ENCODE peak calls at places on chromosomes 12 and 14, in nine cellular contexts. X is endothelial cell; S is ovary; W is stomach; H is CD4-positive, alpha-beta T cell; O is glutamatergic neuron; F is IMR-90; M is progenitor cell of endocrine pancreas; P is lower leg skin. J is an unnamed sample.

GRCh38 chr12:8680533-8680932 is 17.3 kb upstream of the RIMKLB start:
- DNase-seq in P (no peak), W (no peak), X (no peak), H (no peak), F (no peak), M (no peak), O (no peak), S (no peak), J (no peak)

GRCh38 chr12:100566887-100567637 is 6.4 kb upstream of the GAS2L3 start:
- DNase-seq in P (peak; percentile 41), S (no peak), F (peak; percentile 34), O (no peak), X (no peak), M (no peak), W (no peak), H (no peak), J (no peak)

GRCh38 chr14:58865520-58866281 is 227.9 kb downstream of the DACT1 start:
- DNase-seq in P (no peak), S (no peak), W (no peak), X (no peak), H (no peak), M (no peak), O (no peak), F (peak; percentile 78), J (no peak)

GRCh38 chr12:79046021-79046420 is 181.4 kb downstream of the SYT1 start:
- DNase-seq in S (no peak), X (no peak), F (no peak), O (no peak), H (no peak), W (no peak), M (no peak), P (no peak), J (no peak)

GRCh38 chr12:6635856-6636521 is at the start of gene LPAR5:
- DNase-seq in H (no peak), M (no peak), O (no peak), X (no peak), F (no peak), W (peak; percentile 78), P (peak; percentile 75), S (no peak), J (peak; percentile 70)

GRCh38 chr12:3106564-3106963 is 29.4 kb downstream of the TSPAN9 start:
- DNase-seq in H (no peak), S (no peak), P (no peak), X (no peak), M (no peak), F (no peak), O (no peak), W (no peak), J (no peak)

GRCh38 chr12:130049666-130050065 is 112.6 kb upstream of the FZD10 start:
- DNase-seq in F (no peak), O (no peak), M (no peak), W (no peak), X (no peak), H (no peak), P (no peak), S (no peak), J (no peak)

GRCh38 chr14:61211476-61212262 is 69.5 kb downstream of the TMEM30B start:
- DNase-seq in P (no peak), O (peak; percentile 31), X (no peak), S (no peak), H (no peak), F (no peak), M (no peak), W (no peak), J (no peak)

GRCh38 chr12:89756638-89757321 is 48.1 kb upstream of the ATP2B1 start:
- DNase-seq in S (no peak), F (peak; percentile 99), M (no peak), P (peak; percentile 50), W (no peak), H (no peak), X (no peak), O (no peak), J (peak; percentile 46)

GRCh38 chr14:68884031-68885030 is 91.5 kb upstream of the ZFP36L1 start:
- DNase-seq in S (peak; percentile 65), W (no peak), P (no peak), H (no peak), O (no peak), F (peak; percentile 96), M (no peak), X (no peak), J (no peak)

GRCh38 chr12:124917841-124918621 is 3.6 kb upstream of the UBC start:
- DNase-seq in H (no peak), F (peak; percentile 21), O (no peak), S (no peak), X (no peak), P (no peak), M (no peak), W (no peak), J (peak; percentile 63)

GRCh38 chr14:51823706-51824105 is 36.7 kb upstream of the GNG2 start:
- DNase-seq in S (no peak), X (no peak), O (no peak), W (no peak), M (no peak), H (no peak), P (no peak), F (peak; percentile 34), J (no peak)

GRCh38 chr12:63844391-63845341 is at the start of gene SRGAP1:
- DNase-seq in O (peak; percentile 79), P (peak; percentile 48), H (no peak), S (peak; percentile 85), X (no peak), W (peak; percentile 52), F (peak; percentile 73), M (peak; percentile 41), J (peak; percentile 61)
- TF ChIP-seq CTCF in O (no peak), P (no peak), H (no peak), S (no peak), X (no peak), W (no peak), F (peak; percentile 15), M (no peak), J (no peak)

DNA sequence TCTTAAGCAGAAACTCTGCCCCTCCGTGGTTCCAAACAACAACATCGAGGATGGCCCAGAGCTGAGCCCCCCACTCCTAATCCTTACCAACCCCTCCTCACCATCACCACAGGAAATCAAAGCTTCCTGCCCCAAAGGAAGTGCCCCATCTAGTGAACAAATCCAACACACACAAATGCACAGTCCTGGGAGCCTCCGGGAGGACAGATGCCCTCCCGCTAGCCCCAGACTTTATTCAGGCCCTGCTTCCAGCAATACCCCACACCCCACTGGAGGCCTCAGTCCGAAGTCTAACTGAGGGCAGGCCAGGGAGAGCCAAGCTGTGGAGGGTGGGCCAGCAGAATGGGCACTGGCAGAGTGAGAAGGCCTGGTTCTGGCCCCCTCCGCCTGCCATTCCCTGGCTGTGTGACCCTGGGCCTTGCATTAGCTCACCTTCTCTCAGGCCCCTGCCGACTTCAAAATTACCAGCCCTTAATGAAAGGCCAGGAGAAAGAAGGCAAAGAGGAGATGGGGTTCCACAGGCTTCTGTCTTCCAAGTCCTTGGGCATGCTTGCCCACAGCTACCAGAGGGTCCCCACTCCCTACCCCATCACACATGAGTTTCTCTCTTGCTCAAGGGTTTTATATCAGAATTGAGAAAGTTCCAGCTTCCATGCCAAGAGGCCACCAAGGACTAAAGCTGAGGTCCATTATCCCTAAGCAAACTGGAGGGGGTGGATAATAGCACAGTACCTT is 2.3 kb downstream of the HDAC7 start:
- DNase-seq in X (no peak), P (no peak), S (no peak), M (no peak), W (no peak), F (no peak), H (no peak), O (no peak), J (no peak)
- TF ChIP-seq CTCF in X (no peak), P (no peak), S (no peak), M (peak; percentile 6), W (no peak), F (peak; percentile 38), H (peak; percentile 15), O (no peak), J (no peak)

DNA sequence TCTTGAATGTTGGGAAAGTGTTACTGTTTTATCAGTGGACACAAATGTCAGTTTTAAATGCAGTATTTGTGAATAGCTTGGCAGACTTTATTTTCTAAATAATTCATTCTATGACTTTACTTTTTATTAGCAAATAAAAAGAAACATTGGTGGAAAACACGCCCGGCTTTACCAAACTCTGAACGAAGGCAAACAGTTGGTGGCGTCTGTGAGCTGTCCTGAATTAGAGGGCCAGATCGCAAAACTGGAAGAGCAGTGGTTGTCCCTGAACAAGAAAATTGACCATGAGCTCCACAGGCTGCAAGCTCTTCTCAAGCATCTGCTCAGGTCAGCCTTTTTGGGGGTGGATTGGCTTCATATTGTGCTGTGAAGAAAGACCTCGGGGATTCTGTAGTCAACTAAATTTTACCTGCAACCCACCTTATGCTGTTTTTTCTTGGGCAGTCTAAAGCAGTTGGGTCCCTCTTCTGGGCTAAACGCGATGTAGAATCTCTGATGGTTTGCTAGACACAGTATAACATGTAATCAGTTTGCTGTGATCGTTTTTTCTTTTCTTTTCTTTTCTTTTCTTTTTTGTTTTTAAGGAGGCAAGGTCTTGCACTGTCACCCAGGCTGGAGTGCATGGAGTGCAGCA is 156.4 kb downstream of the ESR2 start:
- DNase-seq in M (no peak), O (no peak), X (no peak), W (no peak), S (peak; percentile 58), H (no peak), F (peak; percentile 8), P (no peak), J (no peak)
- TF ChIP-seq CTCF in M (no peak), O (no peak), X (no peak), W (no peak), S (no peak), H (no peak), F (peak; percentile 35), P (no peak), J (no peak)

GRCh38 chr12:121802843-121803698 is 738 bp upstream of the SETD1B start:
- DNase-seq in M (peak; percentile 78), P (peak; percentile 92), O (peak; percentile 89), S (peak; percentile 94), X (peak; percentile 79), W (peak; percentile 90), F (peak; percentile 96), H (peak; percentile 88), J (peak; percentile 86)
- TF ChIP-seq CTCF in M (no peak), P (no peak), O (no peak), S (no peak), X (no peak), W (no peak), F (peak; percentile 13), H (no peak), J (no peak)

GRCh38 chr14:53399057-53399456 is 245.9 kb upstream of the DDHD1 start:
- DNase-seq in F (peak; percentile 76), P (no peak), M (no peak), O (no peak), S (no peak), H (no peak), W (no peak), X (peak; percentile 40), J (no peak)
- TF ChIP-seq CTCF in F (peak; percentile 32), P (no peak), M (peak; percentile 23), O (peak; percentile 39), S (no peak), H (no peak), W (no peak), X (peak; percentile 58), J (no peak)

GRCh38 chr14:73774671-73775070 is 60.5 kb upstream of the PNMA1 start:
- DNase-seq in F (no peak), O (no peak), X (no peak), P (no peak), W (no peak), H (no peak), M (no peak), S (peak; percentile 29), J (no peak)
- TF ChIP-seq CTCF in F (no peak), O (no peak), X (no peak), P (no peak), W (no peak), H (no peak), M (no peak), S (no peak), J (no peak)